ENCODE peak calls at places on chromosomes 4 and X, in five cellular contexts. G is psoas muscle, X is breast epithelium, P is body of pancreas, Q is RWPE2. E is an unnamed sample.
A peak's percentile ranks its signal among the peaks of the same experiment; 100 is the strongest.

GRCh38 chr4:105196523-105197145 is 50.0 kb downstream of the TET2 start:
- DNase-seq in G (no peak), X (no peak), P (no peak), Q (no peak), E (no peak)

GRCh38 chrX:21870494-21870893 is 14.7 kb downstream of the YY2 start:
- DNase-seq in G (no peak), X (no peak), P (no peak), Q (no peak), E (no peak)

GRCh38 chrX:19799319-19800182 is 87.8 kb downstream of the SH3KBP1 start:
- DNase-seq in G (no peak), X (no peak), P (no peak), Q (no peak), E (no peak)

GRCh38 chr4:112057479-112057878 is 87.8 kb upstream of the FAM241A start:
- DNase-seq in G (no peak), X (no peak), P (no peak), Q (no peak), E (no peak)

GRCh38 chr4:123037809-123038208 is 115.4 kb upstream of the NUDT6 start:
- DNase-seq in G (no peak), X (no peak), P (no peak), Q (no peak), E (no peak)

GRCh38 chr4:38128478-38129451 is 168.6 kb downstream of the PTTG2 start:
- DNase-seq in G (no peak), X (no peak), P (no peak), Q (no peak), E (no peak)

GRCh38 chrX:71859637-71860036 is 51.0 kb upstream of the NHSL2 start:
- DNase-seq in G (no peak), X (no peak), P (peak; percentile 14), Q (no peak), E (no peak)

GRCh38 chr4:182938213-182938645 is 21.0 kb upstream of the DCTD start:
- DNase-seq in G (peak; percentile 78), X (no peak), P (peak; percentile 77), Q (no peak), E (no peak)

GRCh38 chr4:121397941-121398601 is 17.3 kb upstream of the QRFPR start:
- DNase-seq in G (no peak), X (no peak), P (no peak), Q (no peak), E (no peak)

GRCh38 chr4:146477054-146477453 is 44.7 kb downstream of the SLC10A7 start:
- DNase-seq in G (no peak), X (no peak), P (no peak), Q (no peak), E (no peak)

GRCh38 chr4:146582864-146583263 is 55.8 kb upstream of the POU4F2 start:
- DNase-seq in G (no peak), X (no peak), P (no peak), Q (no peak), E (no peak)

GRCh38 chr4:26001816-26002215 is 87.8 kb downstream of the SMIM20 start:
- DNase-seq in G (no peak), X (no peak), P (no peak), Q (no peak), E (no peak)

GRCh38 chrX:23483396-23483795 is 148.7 kb downstream of the PTCHD1 start:
- DNase-seq in G (no peak), X (no peak), P (no peak), Q (no peak), E (no peak)

GRCh38 chr4:85474818-85475630 is at the start of gene ARHGAP24:
- DNase-seq in G (peak; percentile 87), X (peak; percentile 73), P (peak; percentile 92), Q (peak; percentile 80), E (peak; percentile 33)

GRCh38 chrX:39749135-39749534 is 348.6 kb downstream of the BCOR start:
- DNase-seq in G (no peak), X (no peak), P (no peak), Q (no peak), E (no peak)

GRCh38 chr4:176902710-176903323 is 110.1 kb upstream of the VEGFC start:
- DNase-seq in G (no peak), X (no peak), P (no peak), Q (no peak), E (no peak)

GRCh38 chr4:125313989-125314602 is 659 bp upstream of the FAT4 start:
- DNase-seq in G (no peak), X (no peak), P (no peak), Q (no peak), E (no peak)

GRCh38 chr4:25915359-25915716 is 1.3 kb downstream of the SMIM20 start:
- DNase-seq in G (no peak), X (no peak), P (no peak), Q (no peak), E (no peak)

GRCh38 chr4:184389978-184390518 is 84.3 kb downstream of the IRF2 start:
- DNase-seq in G (no peak), X (no peak), P (no peak), Q (no peak), E (no peak)

GRCh38 chr4:144709793-144710525 is 64.0 kb downstream of the HHIP start:
- DNase-seq in G (no peak), X (peak; percentile 40), P (no peak), Q (no peak), E (no peak)

GRCh38 chr4:64533159-64533558 is 123.9 kb upstream of the TECRL start:
- DNase-seq in G (no peak), X (no peak), P (no peak), Q (no peak), E (no peak)

GRCh38 chrX:27438937-27439336 is 24.2 kb downstream of the PPP4R3C start:
- DNase-seq in G (no peak), X (no peak), P (no peak), Q (no peak), E (no peak)
- H3K27me3 ChIP-seq in G (no peaks in the 10 kb centered on the region), X (peaks cover 4% of the 10 kb centered on the region), P (no peaks in the 10 kb centered on the region), Q (no peaks in the 10 kb centered on the region), E (no peaks in the 10 kb centered on the region)

GRCh38 chrX:65598559-65599147 is 64.1 kb upstream of the LAS1L start:
- DNase-seq in G (no peak), X (no peak), P (no peak), Q (no peak), E (no peak)
- H3K27ac ChIP-seq in G (no peak overlapping the region), X (no peak overlapping the region), P (no peak overlapping the region), Q (no peak overlapping the region), E (no peak overlapping the region)

DNA sequence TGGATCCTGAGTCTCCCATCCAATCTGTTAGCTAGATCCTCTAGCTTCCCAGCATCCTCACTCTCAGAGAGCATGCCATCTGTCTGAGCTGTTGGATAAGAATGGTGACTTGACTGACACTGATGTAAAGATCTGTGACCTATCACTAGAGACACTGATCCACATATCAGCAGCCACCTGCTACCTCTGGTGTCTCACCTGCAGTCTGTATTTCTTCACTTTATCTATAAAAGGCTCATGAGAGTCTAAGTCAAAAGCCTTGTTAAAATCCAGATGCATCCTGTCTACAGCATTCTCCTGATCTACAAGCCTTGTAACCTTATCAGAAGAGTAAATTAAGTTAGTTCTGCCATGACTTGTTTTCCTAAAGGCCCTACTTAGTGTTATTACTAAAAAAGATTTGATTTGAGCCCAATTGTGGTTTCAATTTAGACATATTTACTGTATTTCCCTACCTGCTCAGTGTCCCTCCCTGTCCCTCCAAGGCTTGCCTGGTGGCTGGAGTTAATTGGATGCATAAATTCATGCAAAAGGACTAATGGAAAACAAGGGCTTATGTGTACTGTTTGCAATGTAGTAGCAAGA is 25.4 kb upstream of the ARHGAP36 start:
- DNase-seq in G (no peak), X (no peak), P (no peak), Q (no peak), E (no peak)
- H3K27me3 ChIP-seq in G (no peaks in the 10 kb centered on the region), X (peaks cover 71% of the 10 kb centered on the region), P (no peaks in the 10 kb centered on the region), Q (no peaks in the 10 kb centered on the region), E (no peaks in the 10 kb centered on the region)

GRCh38 chr4:106583567-106583966 is 215.0 kb upstream of the GIMD1 start:
- DNase-seq in G (no peak), X (no peak), P (no peak), Q (no peak), E (no peak)
- H3K27ac ChIP-seq in G (no peak overlapping the region), X (no peak overlapping the region), P (no peak overlapping the region), Q (peak overlapping the region; percentile 99), E (no peak overlapping the region)

GRCh38 chrX:11470231-11470630 is 177.0 kb downstream of the AMELX start:
- DNase-seq in G (no peak), X (no peak), P (no peak), Q (no peak), E (no peak)
- H3K27me3 ChIP-seq in G (no peaks in the 10 kb centered on the region), X (peaks cover 24% of the 10 kb centered on the region), P (no peaks in the 10 kb centered on the region), Q (no peaks in the 10 kb centered on the region), E (no peaks in the 10 kb centered on the region)

DNA sequence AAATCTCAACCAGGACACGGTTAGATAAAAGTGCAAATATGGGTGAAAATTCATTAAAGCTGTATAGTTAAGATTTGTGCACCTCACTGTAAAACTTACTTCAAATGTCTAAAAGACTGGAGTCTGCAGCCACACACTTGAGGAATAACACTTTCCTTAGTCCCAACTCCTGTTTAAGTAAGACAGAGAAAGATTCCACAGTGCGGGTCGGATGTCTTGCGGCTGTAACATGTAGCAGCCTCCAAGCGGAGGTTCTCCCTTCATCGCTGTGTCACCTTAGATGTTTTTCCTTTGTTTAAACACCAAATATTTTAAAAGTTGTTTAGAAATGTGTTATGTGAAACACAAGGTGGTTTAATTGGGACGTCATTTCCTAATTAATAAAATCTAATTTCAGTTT is 905 bp upstream of the MAEA start:
- DNase-seq in G (no peak), X (no peak), P (no peak), Q (no peak), E (no peak)
- H3K27ac ChIP-seq in G (peak overlapping the region; percentile 95), X (no peak overlapping the region), P (no peak overlapping the region), Q (peak overlapping the region; percentile 61), E (peak overlapping the region; percentile 100)

GRCh38 chrX:153703036-153703370 is 15.3 kb downstream of the SLC6A8 start:
- DNase-seq in G (peak; percentile 90), X (no peak), P (peak; percentile 66), Q (no peak), E (no peak)
- H3K27me3 ChIP-seq in G (no peaks in the 10 kb centered on the region), X (peaks cover 24% of the 10 kb centered on the region), P (no peaks in the 10 kb centered on the region), Q (no peaks in the 10 kb centered on the region), E (no peaks in the 10 kb centered on the region)